ENCODE peak calls at places on chromosomes 1 and 21, in nine cellular contexts. One of them, this sample, is unnamed.

GRCh38 chr1:162849711-162850110 is 11.3 kb downstream of the CCDC190 start:
- DNase-seq in choroid plexus epithelial cell: peak; percentile 66
- DNase-seq in endothelial cell: no peak
- DNase-seq in astrocyte of the spinal cord: no peak
- DNase-seq in RWPE1: no peak
- DNase-seq in AG10803: no peak
- DNase-seq in B cell: no peak
- DNase-seq in progenitor cell of endocrine pancreas: no peak
- DNase-seq in GM12865: no peak
- DNase-seq in this sample: no peak

GRCh38 chr1:208069317-208069716 is 158.4 kb upstream of the CD34 start:
- DNase-seq in AG10803: no peak
- DNase-seq in progenitor cell of endocrine pancreas: no peak
- DNase-seq in RWPE1: no peak
- DNase-seq in choroid plexus epithelial cell: no peak
- DNase-seq in endothelial cell: no peak
- DNase-seq in B cell: no peak
- DNase-seq in GM12865: no peak
- DNase-seq in astrocyte of the spinal cord: no peak
- DNase-seq in this sample: no peak

GRCh38 chr1:209567788-209568187 is 15.7 kb upstream of the CAMK1G start:
- DNase-seq in B cell: no peak
- DNase-seq in choroid plexus epithelial cell: peak; percentile 71
- DNase-seq in AG10803: peak; percentile 71
- DNase-seq in progenitor cell of endocrine pancreas: no peak
- DNase-seq in endothelial cell: no peak
- DNase-seq in GM12865: no peak
- DNase-seq in RWPE1: peak; percentile 86
- DNase-seq in astrocyte of the spinal cord: peak; percentile 44
- DNase-seq in this sample: no peak

GRCh38 chr1:172609528-172609927 is 49.4 kb upstream of the FASLG start:
- DNase-seq in astrocyte of the spinal cord: peak; percentile 33
- DNase-seq in B cell: no peak
- DNase-seq in RWPE1: peak; percentile 2
- DNase-seq in progenitor cell of endocrine pancreas: no peak
- DNase-seq in GM12865: peak; percentile 14
- DNase-seq in choroid plexus epithelial cell: peak; percentile 60
- DNase-seq in endothelial cell: no peak
- DNase-seq in AG10803: peak; percentile 17
- DNase-seq in this sample: no peak

GRCh38 chr1:183586897-183587296 is 3.4 kb downstream of the NCF2 start:
- DNase-seq in endothelial cell: no peak
- DNase-seq in AG10803: no peak
- DNase-seq in choroid plexus epithelial cell: no peak
- DNase-seq in GM12865: no peak
- DNase-seq in astrocyte of the spinal cord: no peak
- DNase-seq in RWPE1: no peak
- DNase-seq in B cell: no peak
- DNase-seq in progenitor cell of endocrine pancreas: no peak
- DNase-seq in this sample: no peak

GRCh38 chr1:26978893-26979292 is 14.6 kb upstream of the TRNP1 start:
- DNase-seq in endothelial cell: no peak
- DNase-seq in GM12865: no peak
- DNase-seq in AG10803: no peak
- DNase-seq in astrocyte of the spinal cord: no peak
- DNase-seq in progenitor cell of endocrine pancreas: no peak
- DNase-seq in B cell: no peak
- DNase-seq in choroid plexus epithelial cell: no peak
- DNase-seq in RWPE1: no peak
- DNase-seq in this sample: no peak

GRCh38 chr21:25938673-25939395 is 204.1 kb downstream of the GABPA start:
- DNase-seq in astrocyte of the spinal cord: no peak
- DNase-seq in AG10803: no peak
- DNase-seq in RWPE1: no peak
- DNase-seq in endothelial cell: no peak
- DNase-seq in B cell: no peak
- DNase-seq in GM12865: peak; percentile 11
- DNase-seq in progenitor cell of endocrine pancreas: no peak
- DNase-seq in choroid plexus epithelial cell: peak; percentile 28
- DNase-seq in this sample: no peak

GRCh38 chr21:45384656-45385548 is 20.1 kb upstream of the COL18A1 start:
- DNase-seq in AG10803: no peak
- DNase-seq in RWPE1: no peak
- DNase-seq in B cell: no peak
- DNase-seq in endothelial cell: no peak
- DNase-seq in astrocyte of the spinal cord: no peak
- DNase-seq in GM12865: no peak
- DNase-seq in progenitor cell of endocrine pancreas: no peak
- DNase-seq in choroid plexus epithelial cell: no peak
- DNase-seq in this sample: no peak

GRCh38 chr1:206505702-206506375 is 1.5 kb upstream of the RASSF5 start:
- DNase-seq in RWPE1: peak; percentile 73
- DNase-seq in AG10803: peak; percentile 62
- DNase-seq in progenitor cell of endocrine pancreas: no peak
- DNase-seq in choroid plexus epithelial cell: peak; percentile 76
- DNase-seq in GM12865: peak; percentile 32
- DNase-seq in astrocyte of the spinal cord: peak; percentile 37
- DNase-seq in endothelial cell: no peak
- DNase-seq in B cell: no peak
- DNase-seq in this sample: no peak

GRCh38 chr1:93758842-93759515 is 77.3 kb upstream of the BCAR3 start:
- DNase-seq in astrocyte of the spinal cord: peak; percentile 87
- DNase-seq in progenitor cell of endocrine pancreas: no peak
- DNase-seq in B cell: peak; percentile 11
- DNase-seq in endothelial cell: peak; percentile 13
- DNase-seq in AG10803: peak; percentile 49
- DNase-seq in GM12865: no peak
- DNase-seq in RWPE1: no peak
- DNase-seq in choroid plexus epithelial cell: peak; percentile 97
- DNase-seq in this sample: no peak

GRCh38 chr1:103218369-103218768 is 110.0 kb upstream of the COL11A1 start:
- DNase-seq in GM12865: no peak
- DNase-seq in astrocyte of the spinal cord: no peak
- DNase-seq in endothelial cell: no peak
- DNase-seq in progenitor cell of endocrine pancreas: no peak
- DNase-seq in RWPE1: no peak
- DNase-seq in AG10803: no peak
- DNase-seq in B cell: no peak
- DNase-seq in choroid plexus epithelial cell: no peak
- DNase-seq in this sample: no peak

GRCh38 chr1:211902624-211903291 is 72.2 kb upstream of the LPGAT1 start:
- DNase-seq in endothelial cell: no peak
- DNase-seq in astrocyte of the spinal cord: no peak
- DNase-seq in RWPE1: no peak
- DNase-seq in progenitor cell of endocrine pancreas: no peak
- DNase-seq in AG10803: no peak
- DNase-seq in GM12865: peak; percentile 15
- DNase-seq in B cell: no peak
- DNase-seq in choroid plexus epithelial cell: no peak
- DNase-seq in this sample: no peak

GRCh38 chr1:82160036-82160435 is 359.3 kb downstream of the ADGRL2 start:
- DNase-seq in GM12865: no peak
- DNase-seq in B cell: no peak
- DNase-seq in RWPE1: peak; percentile 48
- DNase-seq in choroid plexus epithelial cell: peak; percentile 9
- DNase-seq in progenitor cell of endocrine pancreas: no peak
- DNase-seq in astrocyte of the spinal cord: peak; percentile 66
- DNase-seq in endothelial cell: no peak
- DNase-seq in AG10803: no peak
- DNase-seq in this sample: no peak

GRCh38 chr21:36551731-36552457 is 72.0 kb upstream of the CLDN14 start:
- DNase-seq in choroid plexus epithelial cell: peak; percentile 16
- DNase-seq in progenitor cell of endocrine pancreas: no peak
- DNase-seq in endothelial cell: no peak
- DNase-seq in GM12865: no peak
- DNase-seq in AG10803: peak; percentile 94
- DNase-seq in RWPE1: no peak
- DNase-seq in B cell: no peak
- DNase-seq in astrocyte of the spinal cord: peak; percentile 31
- DNase-seq in this sample: no peak

GRCh38 chr1:111647738-111648137 is 28.1 kb downstream of the RAP1A start:
- DNase-seq in progenitor cell of endocrine pancreas: no peak
- DNase-seq in B cell: no peak
- DNase-seq in choroid plexus epithelial cell: no peak
- DNase-seq in AG10803: no peak
- DNase-seq in RWPE1: no peak
- DNase-seq in GM12865: no peak
- DNase-seq in astrocyte of the spinal cord: no peak
- DNase-seq in endothelial cell: no peak
- DNase-seq in this sample: no peak

GRCh38 chr1:105027838-105028471 is 1278.3 kb downstream of the AMY1C start:
- DNase-seq in choroid plexus epithelial cell: no peak
- DNase-seq in endothelial cell: peak; percentile 15
- DNase-seq in AG10803: no peak
- DNase-seq in progenitor cell of endocrine pancreas: no peak
- DNase-seq in astrocyte of the spinal cord: no peak
- DNase-seq in GM12865: peak; percentile 43
- DNase-seq in RWPE1: no peak
- DNase-seq in B cell: peak; percentile 10
- DNase-seq in this sample: no peak

GRCh38 chr1:5980314-5981008 is 11.8 kb downstream of the NPHP4 start:
- DNase-seq in GM12865: no peak
- DNase-seq in progenitor cell of endocrine pancreas: no peak
- DNase-seq in endothelial cell: peak; percentile 69
- DNase-seq in AG10803: peak; percentile 72
- DNase-seq in RWPE1: no peak
- DNase-seq in choroid plexus epithelial cell: peak; percentile 56
- DNase-seq in B cell: no peak
- DNase-seq in astrocyte of the spinal cord: peak; percentile 17
- DNase-seq in this sample: no peak
- TF ChIP-seq CTCF in GM12865: no peak
- TF ChIP-seq CTCF in progenitor cell of endocrine pancreas: no peak
- TF ChIP-seq CTCF in endothelial cell: peak; percentile 28
- TF ChIP-seq CTCF in AG10803: peak; percentile 46
- TF ChIP-seq CTCF in RWPE1: no peak
- TF ChIP-seq CTCF in choroid plexus epithelial cell: peak; percentile 40
- TF ChIP-seq CTCF in B cell: no peak
- TF ChIP-seq CTCF in astrocyte of the spinal cord: peak; percentile 21
- TF ChIP-seq CTCF in this sample: no peak

GRCh38 chr1:177954076-177954475 is 15.8 kb downstream of the SEC16B start:
- DNase-seq in B cell: no peak
- DNase-seq in endothelial cell: no peak
- DNase-seq in progenitor cell of endocrine pancreas: no peak
- DNase-seq in GM12865: no peak
- DNase-seq in AG10803: no peak
- DNase-seq in choroid plexus epithelial cell: no peak
- DNase-seq in astrocyte of the spinal cord: no peak
- DNase-seq in RWPE1: no peak
- DNase-seq in this sample: no peak

GRCh38 chr1:177958092-177958491 is 11.8 kb downstream of the SEC16B start:
- DNase-seq in progenitor cell of endocrine pancreas: no peak
- DNase-seq in endothelial cell: no peak
- DNase-seq in choroid plexus epithelial cell: no peak
- DNase-seq in GM12865: no peak
- DNase-seq in AG10803: no peak
- DNase-seq in astrocyte of the spinal cord: no peak
- DNase-seq in RWPE1: no peak
- DNase-seq in B cell: no peak
- DNase-seq in this sample: no peak

GRCh38 chr1:177964336-177964735 is 5.5 kb downstream of the SEC16B start:
- DNase-seq in progenitor cell of endocrine pancreas: no peak
- DNase-seq in RWPE1: no peak
- DNase-seq in astrocyte of the spinal cord: no peak
- DNase-seq in AG10803: no peak
- DNase-seq in choroid plexus epithelial cell: no peak
- DNase-seq in GM12865: no peak
- DNase-seq in B cell: no peak
- DNase-seq in endothelial cell: no peak
- DNase-seq in this sample: no peak

GRCh38 chr1:177960939-177961622 is 8.8 kb downstream of the SEC16B start:
- DNase-seq in choroid plexus epithelial cell: no peak
- DNase-seq in GM12865: no peak
- DNase-seq in RWPE1: no peak
- DNase-seq in AG10803: no peak
- DNase-seq in astrocyte of the spinal cord: no peak
- DNase-seq in B cell: no peak
- DNase-seq in progenitor cell of endocrine pancreas: no peak
- DNase-seq in endothelial cell: no peak
- DNase-seq in this sample: no peak

DNA sequence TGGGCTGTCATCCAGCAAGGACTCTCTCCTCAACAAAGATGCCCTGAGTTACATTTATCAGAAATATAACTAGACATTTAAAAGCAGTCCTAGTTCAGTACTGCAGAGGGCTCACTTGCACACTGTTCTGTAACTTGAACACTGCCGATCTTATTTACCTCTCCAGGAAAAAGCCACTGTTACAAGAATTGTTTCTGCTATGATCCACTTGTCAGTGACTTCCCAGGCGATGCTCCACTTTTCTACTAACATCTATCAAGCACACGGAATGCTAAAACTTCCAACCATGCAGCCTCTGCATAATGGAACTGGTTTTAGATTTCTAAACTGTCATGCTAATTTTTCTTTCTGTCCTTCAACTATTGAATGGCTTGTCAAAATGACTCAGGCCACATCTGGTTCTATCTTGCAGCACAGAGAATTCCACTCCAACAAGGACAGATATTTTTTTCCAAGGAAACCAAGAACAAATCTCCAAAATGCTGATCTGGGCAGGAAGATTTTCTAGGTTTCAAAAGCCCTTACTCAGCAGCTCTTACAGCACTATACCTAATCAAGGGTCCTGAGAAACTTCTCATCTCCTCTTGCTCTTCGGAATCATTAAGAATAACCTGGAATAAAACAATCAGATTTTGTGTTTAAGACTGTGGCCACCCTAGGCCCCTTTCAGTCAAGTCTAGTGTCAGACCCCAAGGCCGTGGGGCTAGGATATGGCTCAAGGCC is 9.9 kb downstream of the SEC16B start:
- DNase-seq in progenitor cell of endocrine pancreas: no peak
- DNase-seq in AG10803: peak; percentile 54
- DNase-seq in RWPE1: peak; percentile 54
- DNase-seq in endothelial cell: no peak
- DNase-seq in GM12865: no peak
- DNase-seq in astrocyte of the spinal cord: peak; percentile 48
- DNase-seq in B cell: no peak
- DNase-seq in choroid plexus epithelial cell: peak; percentile 80
- DNase-seq in this sample: no peak
- TF ChIP-seq CTCF in progenitor cell of endocrine pancreas: peak; percentile 42
- TF ChIP-seq CTCF in AG10803: peak; percentile 62
- TF ChIP-seq CTCF in RWPE1: peak; percentile 48
- TF ChIP-seq CTCF in endothelial cell: peak; percentile 15
- TF ChIP-seq CTCF in GM12865: no peak
- TF ChIP-seq CTCF in astrocyte of the spinal cord: peak; percentile 48
- TF ChIP-seq CTCF in B cell: no peak
- TF ChIP-seq CTCF in choroid plexus epithelial cell: peak; percentile 69
- TF ChIP-seq CTCF in this sample: no peak

GRCh38 chr1:233802611-233803010 is 101.9 kb upstream of the SLC35F3 start:
- DNase-seq in endothelial cell: no peak
- DNase-seq in choroid plexus epithelial cell: no peak
- DNase-seq in RWPE1: no peak
- DNase-seq in progenitor cell of endocrine pancreas: no peak
- DNase-seq in AG10803: no peak
- DNase-seq in B cell: no peak
- DNase-seq in astrocyte of the spinal cord: no peak
- DNase-seq in GM12865: no peak
- DNase-seq in this sample: no peak
- TF ChIP-seq CTCF in endothelial cell: no peak
- TF ChIP-seq CTCF in choroid plexus epithelial cell: no peak
- TF ChIP-seq CTCF in RWPE1: no peak
- TF ChIP-seq CTCF in progenitor cell of endocrine pancreas: no peak
- TF ChIP-seq CTCF in AG10803: no peak
- TF ChIP-seq CTCF in B cell: no peak
- TF ChIP-seq CTCF in astrocyte of the spinal cord: no peak
- TF ChIP-seq CTCF in GM12865: no peak
- TF ChIP-seq CTCF in this sample: no peak

GRCh38 chr1:35717911-35718476 is 690 bp downstream of the C1orf216 start:
- DNase-seq in RWPE1: peak; percentile 43
- DNase-seq in choroid plexus epithelial cell: peak; percentile 73
- DNase-seq in endothelial cell: peak; percentile 20
- DNase-seq in progenitor cell of endocrine pancreas: no peak
- DNase-seq in GM12865: no peak
- DNase-seq in AG10803: peak; percentile 80
- DNase-seq in B cell: no peak
- DNase-seq in astrocyte of the spinal cord: peak; percentile 72
- DNase-seq in this sample: no peak
- TF ChIP-seq CTCF in RWPE1: no peak
- TF ChIP-seq CTCF in choroid plexus epithelial cell: no peak
- TF ChIP-seq CTCF in endothelial cell: no peak
- TF ChIP-seq CTCF in progenitor cell of endocrine pancreas: no peak
- TF ChIP-seq CTCF in GM12865: no peak
- TF ChIP-seq CTCF in AG10803: no peak
- TF ChIP-seq CTCF in B cell: no peak
- TF ChIP-seq CTCF in astrocyte of the spinal cord: no peak
- TF ChIP-seq CTCF in this sample: no peak